ENCODE peak calls at places on chromosome 7, in four cellular contexts. Q is DND-41, X is lower lobe of right lung, F is PC-3. B is an unnamed sample.

GRCh38 chr7:45028138-45028919 is 28.3 kb downstream of the CCM2 start:
- DNase-seq in F (no peak), Q (peak; percentile 29), X (no peak), B (no peak)

GRCh38 chr7:1230411-1231213 is 2.1 kb upstream of the UNCX start:
- DNase-seq in X (no peak), Q (no peak), F (no peak), B (no peak)

GRCh38 chr7:140525741-140526140 is 46.4 kb upstream of the MKRN1 start:
- DNase-seq in Q (peak; percentile 32), F (peak; percentile 83), X (no peak), B (no peak)

GRCh38 chr7:127250312-127251047 is 2.3 kb downstream of the GRM8 start:
- DNase-seq in F (peak; percentile 13), X (no peak), Q (no peak), B (no peak)

GRCh38 chr7:78616539-78616938 is 818.0 kb downstream of the PHTF2 start:
- DNase-seq in F (no peak), X (no peak), Q (no peak), B (no peak)

GRCh38 chr7:129313282-129313681 is 88.5 kb downstream of the AHCYL2 start:
- DNase-seq in X (no peak), F (no peak), Q (no peak), B (no peak)

GRCh38 chr7:100891555-100891954 is 2.0 kb upstream of the UFSP1 start:
- DNase-seq in F (peak; percentile 80), Q (no peak), X (no peak), B (no peak)

GRCh38 chr7:27872281-27873005 is 132.5 kb downstream of the TAX1BP1 start:
- DNase-seq in F (no peak), Q (no peak), X (no peak), B (no peak)

GRCh38 chr7:158377800-158378623 is 209.6 kb downstream of the PTPRN2 start:
- DNase-seq in F (peak; percentile 35), Q (no peak), X (no peak), B (peak; percentile 60)

GRCh38 chr7:95927781-95928180 is 155.4 kb downstream of the DYNC1I1 start:
- DNase-seq in F (no peak), X (no peak), Q (no peak), B (no peak)

GRCh38 chr7:158017226-158018060 is 570.2 kb downstream of the PTPRN2 start:
- DNase-seq in Q (no peak), F (no peak), X (no peak), B (peak; percentile 50)

GRCh38 chr7:64131696-64132095 is 75.3 kb upstream of the ZNF735 start:
- DNase-seq in Q (no peak), F (no peak), X (no peak), B (no peak)

GRCh38 chr7:29844614-29845013 is 38.3 kb downstream of the WIPF3 start:
- DNase-seq in X (no peak), F (no peak), Q (no peak), B (no peak)
- H3K4me1 ChIP-seq in X (no peaks in the 10 kb centered on the region), F (no peaks in the 10 kb centered on the region), Q (no peaks in the 10 kb centered on the region), B (no peaks in the 10 kb centered on the region)

DNA sequence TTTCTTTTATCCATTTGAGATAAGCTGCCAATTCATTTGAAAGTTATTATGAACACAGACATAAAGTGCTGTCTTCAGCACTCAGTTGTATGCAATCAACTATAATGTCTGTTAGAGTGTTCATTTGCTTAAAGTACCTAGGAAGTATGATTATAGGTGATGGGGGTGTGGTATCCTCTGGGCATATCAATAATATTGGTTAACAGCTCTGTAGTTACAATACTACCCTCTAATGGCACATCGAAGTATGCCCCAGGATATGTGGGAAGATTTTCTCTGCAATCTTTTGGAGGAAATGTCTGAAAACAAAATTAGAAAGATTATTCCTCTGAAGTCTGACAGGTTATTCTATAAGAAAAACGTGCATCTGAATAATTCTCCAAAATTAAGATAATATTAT is 429.7 kb downstream of the ARL4A start:
- DNase-seq in Q (no peak), X (no peak), F (peak; percentile 57), B (no peak)
- TF ChIP-seq CTCF in Q (no peak), X (no peak), F (peak; percentile 85), B (peak; percentile 32)

DNA sequence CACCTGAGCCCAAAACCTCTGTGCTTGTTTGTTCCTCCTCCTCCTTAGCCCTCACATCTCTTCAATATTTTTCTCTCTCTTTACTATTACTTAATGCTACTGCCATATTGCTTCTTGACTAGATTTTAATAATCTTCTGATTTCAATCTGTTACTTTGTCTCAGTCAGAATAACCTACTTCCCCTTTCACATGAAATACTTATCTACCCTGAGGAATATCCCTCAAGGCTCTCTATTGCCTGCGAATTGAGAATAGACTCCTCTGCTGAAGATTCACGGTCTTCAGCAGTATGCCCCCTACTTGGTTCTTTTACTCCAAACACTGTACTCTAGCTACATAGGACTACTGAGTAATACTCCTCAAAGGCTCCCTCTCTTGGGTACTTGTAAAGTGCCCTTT is 430.3 kb downstream of the AUTS2 start:
- DNase-seq in X (no peak), Q (no peak), F (no peak), B (no peak)
- H3K4me1 ChIP-seq in X (no peaks in the 10 kb centered on the region), Q (peaks cover 25% of the 10 kb centered on the region), F (no peaks in the 10 kb centered on the region), B (no peaks in the 10 kb centered on the region)

GRCh38 chr7:41476117-41476803 is 226.6 kb downstream of the INHBA start:
- DNase-seq in F (no peak), X (no peak), Q (no peak), B (no peak)
- TF ChIP-seq CTCF in F (no peak), X (no peak), Q (no peak), B (no peak)

GRCh38 chr7:150404785-150405583 is 25.9 kb downstream of the ZNF775 start:
- DNase-seq in Q (peak; percentile 86), F (peak; percentile 73), X (peak; percentile 93), B (peak; percentile 94)
- H3K4me1 ChIP-seq in Q (peaks cover 59% of the 10 kb centered on the region), F (peaks cover 18% of the 10 kb centered on the region), X (peaks cover 29% of the 10 kb centered on the region), B (peaks cover 21% of the 10 kb centered on the region)

GRCh38 chr7:33720870-33721269 is 184.5 kb upstream of the BMPER start:
- DNase-seq in Q (no peak), F (no peak), X (no peak), B (no peak)

GRCh38 chr7:33714208-33714607 is 191.1 kb upstream of the BMPER start:
- DNase-seq in F (no peak), Q (no peak), X (no peak), B (no peak)

GRCh38 chr7:33719059-33719581 is 186.2 kb upstream of the BMPER start:
- DNase-seq in F (no peak), X (no peak), Q (no peak), B (no peak)

GRCh38 chr7:33720139-33720538 is 185.2 kb upstream of the BMPER start:
- DNase-seq in F (no peak), X (no peak), Q (no peak), B (no peak)

GRCh38 chr7:33716581-33717477 is 188.5 kb upstream of the BMPER start:
- DNase-seq in X (no peak), F (peak; percentile 78), Q (no peak), B (no peak)
- TF ChIP-seq CTCF in X (peak; percentile 63), F (peak; percentile 85), Q (peak; percentile 45), B (peak; percentile 70)

GRCh38 chr7:123725586-123726171 is 23.1 kb downstream of the WASL start:
- DNase-seq in Q (no peak), F (no peak), X (no peak), B (no peak)

GRCh38 chr7:123727071-123727837 is 21.5 kb downstream of the WASL start:
- DNase-seq in Q (no peak), F (peak; percentile 74), X (no peak), B (no peak)

GRCh38 chr7:123724725-123725381 is 23.9 kb downstream of the WASL start:
- DNase-seq in F (no peak), Q (peak; percentile 20), X (no peak), B (no peak)

GRCh38 chr7:123719481-123719806 is 29.4 kb downstream of the WASL start:
- DNase-seq in X (no peak), F (no peak), Q (no peak), B (no peak)

DNA sequence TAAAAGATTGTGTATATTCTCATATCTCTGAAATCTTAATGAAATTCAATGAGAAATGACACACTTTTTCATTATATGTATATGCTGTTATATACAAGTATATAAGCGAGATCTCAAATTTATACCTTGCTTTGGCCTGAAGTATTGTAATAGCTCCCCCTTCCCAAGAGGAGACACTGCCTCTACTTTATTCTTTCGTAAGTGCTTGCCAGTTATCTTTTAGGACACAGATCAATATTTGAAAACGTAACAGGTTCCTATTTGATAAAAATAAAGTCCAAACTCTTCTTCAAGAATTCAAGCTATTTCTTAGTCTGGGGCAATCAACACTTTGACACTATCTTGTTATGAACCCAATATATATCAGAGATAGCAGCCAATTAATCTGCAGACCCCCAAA is 24.9 kb downstream of the WASL start:
- DNase-seq in X (no peak), F (no peak), Q (no peak), B (no peak)
- H3K4me1 ChIP-seq in X (peaks cover 49% of the 10 kb centered on the region), F (peaks cover 29% of the 10 kb centered on the region), Q (peaks cover 66% of the 10 kb centered on the region), B (peaks cover 54% of the 10 kb centered on the region)